ENCODE peak calls at places on chromosomes 5 and 9, in nine cellular contexts. P is A549, E is heart left ventricle, C is IMR-90, U is suprapubic skin, N is K562, I is body of pancreas, Y is NB4, H is stomach. Q is an unnamed sample.

GRCh38 chr9:2622361-2623045 is 916 bp downstream of the VLDLR start:
- DNase-seq in P (no peak), E (peak; percentile 43), C (peak; percentile 17), U (peak; percentile 79), N (no peak), I (peak; percentile 43), Y (peak; percentile 69), H (peak; percentile 32), Q (peak; percentile 47)

GRCh38 chr5:164553851-164554250 is 1048.4 kb downstream of the MAT2B start:
- DNase-seq in P (no peak), E (no peak), C (no peak), U (no peak), N (no peak), I (no peak), Y (no peak), H (no peak), Q (no peak)

GRCh38 chr5:139654875-139655491 is 6.8 kb downstream of the CXXC5 start:
- DNase-seq in P (no peak), E (peak; percentile 61), C (no peak), U (no peak), N (no peak), I (peak; percentile 65), Y (no peak), H (peak; percentile 66), Q (no peak)

GRCh38 chr5:60417500-60418181 is 282.3 kb downstream of the DEPDC1B start:
- DNase-seq in P (no peak), E (no peak), C (no peak), U (no peak), N (no peak), I (no peak), Y (no peak), H (no peak), Q (no peak)

GRCh38 chr5:177500685-177501522 is 3.5 kb upstream of the PDLIM7 start:
- DNase-seq in P (peak; percentile 83), E (peak; percentile 94), C (peak; percentile 85), U (peak; percentile 94), N (peak; percentile 69), I (peak; percentile 92), Y (peak; percentile 88), H (peak; percentile 93), Q (peak; percentile 90)

GRCh38 chr9:34999576-34999975 is 10.0 kb downstream of the DNAJB5 start:
- DNase-seq in P (no peak), E (no peak), C (no peak), U (no peak), N (no peak), I (no peak), Y (no peak), H (no peak), Q (no peak)

GRCh38 chr9:124574944-124575343 is 67.7 kb upstream of the NR5A1 start:
- DNase-seq in P (peak; percentile 20), E (no peak), C (peak; percentile 91), U (no peak), N (no peak), I (no peak), Y (no peak), H (no peak), Q (no peak)

GRCh38 chr5:38800515-38800914 is 45.3 kb upstream of the OSMR start:
- DNase-seq in P (no peak), E (peak; percentile 44), C (no peak), U (no peak), N (no peak), I (no peak), Y (no peak), H (no peak), Q (no peak)

DNA sequence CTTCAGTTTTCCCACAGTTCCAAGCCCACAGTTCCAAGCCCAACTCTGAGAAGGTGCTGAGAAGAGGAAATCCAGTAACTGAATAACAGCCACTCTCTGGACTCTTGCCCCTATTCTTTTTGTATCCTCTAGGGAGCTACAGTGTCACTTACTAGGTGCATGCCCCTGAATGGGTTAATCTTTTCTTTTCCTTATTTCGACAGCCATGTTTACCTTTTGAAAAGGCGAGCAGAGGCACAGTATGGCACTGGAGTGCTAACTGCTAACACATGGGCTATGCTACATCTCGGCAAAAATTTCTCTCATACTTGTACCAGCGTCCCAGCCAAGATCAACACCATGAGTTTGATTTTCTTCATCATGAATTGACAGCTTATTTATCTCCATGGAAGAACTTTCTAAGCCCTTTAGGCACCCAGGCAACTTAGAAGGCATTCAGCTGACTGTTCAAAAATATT is 222.6 kb downstream of the EBF1 start:
- DNase-seq in P (peak; percentile 16), E (no peak), C (no peak), U (no peak), N (no peak), I (no peak), Y (no peak), H (no peak), Q (no peak)
- TF ChIP-seq POLR2A in P (no peak), E (no peak), C (no peak), U (no peak), N (no peak), I (no peak), Y (no peak), H (no peak), Q (no peak)

DNA sequence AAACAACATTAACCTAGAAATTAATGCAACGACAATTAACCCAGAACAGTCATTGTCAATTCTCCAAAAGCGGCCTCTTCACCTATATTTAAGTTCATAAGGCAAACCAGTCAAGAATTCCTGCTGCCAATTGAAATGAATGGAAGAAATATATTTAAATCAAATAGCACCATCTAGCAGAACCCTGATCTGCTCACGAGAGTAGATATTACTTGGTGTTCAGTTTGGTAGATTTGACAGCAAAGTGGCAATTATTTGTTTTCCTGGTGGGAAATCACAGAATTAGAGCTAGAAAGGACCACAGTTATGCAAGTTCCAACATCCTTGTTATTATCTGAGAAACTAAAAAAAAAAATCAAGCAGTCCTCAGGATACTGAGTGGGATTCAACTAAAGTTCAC is 2.3 kb downstream of the SSBP2 start:
- DNase-seq in P (no peak), E (no peak), C (no peak), U (no peak), N (no peak), I (no peak), Y (no peak), H (no peak), Q (no peak)
- H3K4me3 ChIP-seq in P (no peak overlapping the region), E (peak overlapping the region; percentile 83), C (no peak overlapping the region), U (peak overlapping the region; percentile 97), N (no peak overlapping the region), I (no peak overlapping the region), Y (no peak overlapping the region), H (peak overlapping the region; percentile 97), Q (no peak overlapping the region)

GRCh38 chr5:14834062-14834461 is 37.5 kb downstream of the ANKH start:
- DNase-seq in P (no peak), E (no peak), C (no peak), U (no peak), N (no peak), I (no peak), Y (no peak), H (no peak), Q (no peak)

GRCh38 chr5:14838396-14839319 is 32.9 kb downstream of the ANKH start:
- DNase-seq in P (no peak), E (no peak), C (no peak), U (no peak), N (no peak), I (peak; percentile 70), Y (no peak), H (no peak), Q (no peak)

GRCh38 chr5:14830210-14831005 is 41.2 kb downstream of the ANKH start:
- DNase-seq in P (no peak), E (no peak), C (no peak), U (no peak), N (no peak), I (no peak), Y (no peak), H (no peak), Q (peak; percentile 82)

GRCh38 chr5:14831006-14831338 is 40.6 kb downstream of the ANKH start:
- DNase-seq in P (no peak), E (no peak), C (no peak), U (no peak), N (no peak), I (no peak), Y (no peak), H (no peak), Q (no peak)

DNA sequence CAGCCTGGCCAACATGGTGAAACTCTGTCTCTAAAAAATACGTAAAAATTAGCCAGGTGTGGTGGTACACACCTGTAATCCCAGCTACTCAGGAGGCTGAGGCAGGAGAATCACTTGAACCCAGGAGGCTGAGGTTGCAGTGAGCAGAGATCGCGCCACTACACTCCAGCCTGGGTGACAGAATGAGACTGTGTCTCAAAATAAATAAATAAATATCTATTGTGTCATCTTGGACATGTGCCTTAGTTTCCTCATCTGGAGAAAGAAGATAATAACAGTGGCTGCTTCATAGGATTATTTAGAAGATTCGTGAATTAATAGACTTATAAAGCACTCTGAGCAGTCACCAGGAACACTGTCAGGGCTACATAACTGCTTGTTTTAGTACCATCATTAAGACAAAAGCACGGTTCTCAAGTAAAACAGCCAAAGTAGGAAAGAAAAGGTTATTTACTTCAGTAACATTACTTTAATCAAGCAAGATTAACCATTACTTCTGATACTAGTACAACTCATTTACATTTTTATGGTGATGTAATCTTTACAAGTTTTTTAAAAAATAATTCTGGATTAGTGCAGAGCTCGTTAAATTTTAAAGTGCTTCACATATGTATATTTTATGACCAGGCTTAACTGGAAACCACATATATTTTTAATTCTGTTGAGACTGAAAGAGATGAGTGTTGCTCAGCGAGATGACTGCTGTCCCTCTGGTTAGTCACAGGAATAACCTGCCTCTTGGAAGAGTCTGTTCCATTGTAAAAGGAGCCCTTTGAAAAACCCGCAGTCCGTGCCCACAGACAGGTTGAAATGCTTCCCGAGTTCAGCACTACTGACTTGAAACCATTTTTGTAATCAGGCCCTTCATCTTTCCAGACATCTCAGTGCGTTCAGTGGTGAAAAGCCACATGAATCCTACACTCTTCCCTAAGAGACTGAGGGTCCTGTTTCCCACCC is 36.7 kb downstream of the ANKH start:
- DNase-seq in P (no peak), E (no peak), C (no peak), U (no peak), N (no peak), I (no peak), Y (no peak), H (no peak), Q (no peak)
- TF ChIP-seq POLR2A in P (no peak), E (no peak), C (no peak), U (no peak), N (no peak), I (no peak), Y (no peak), H (no peak), Q (no peak)

GRCh38 chr5:31193591-31194457 is at the start of gene CDH6:
- DNase-seq in P (peak; percentile 19), E (peak; percentile 32), C (peak; percentile 75), U (no peak), N (no peak), I (peak; percentile 21), Y (no peak), H (no peak), Q (peak; percentile 48)

GRCh38 chr5:31194458-31194808 is 947 bp downstream of the CDH6 start:
- DNase-seq in P (peak; percentile 2), E (no peak), C (peak; percentile 33), U (no peak), N (no peak), I (no peak), Y (no peak), H (no peak), Q (no peak)

GRCh38 chr5:31196309-31196708 is 2.8 kb downstream of the CDH6 start:
- DNase-seq in P (peak; percentile 20), E (no peak), C (peak; percentile 66), U (no peak), N (no peak), I (no peak), Y (peak; percentile 10), H (no peak), Q (no peak)

GRCh38 chr5:31193026-31193425 is 460 bp upstream of the CDH6 start:
- DNase-seq in P (no peak), E (no peak), C (no peak), U (no peak), N (no peak), I (no peak), Y (no peak), H (no peak), Q (no peak)

GRCh38 chr5:31194892-31195291 is 1.4 kb downstream of the CDH6 start:
- DNase-seq in P (no peak), E (no peak), C (peak; percentile 27), U (no peak), N (no peak), I (no peak), Y (no peak), H (no peak), Q (no peak)
- H3K4me3 ChIP-seq in P (peak overlapping the region; percentile 47), E (peak overlapping the region; percentile 54), C (peak overlapping the region; percentile 88), U (peak overlapping the region; percentile 48), N (no peak overlapping the region), I (no peak overlapping the region), Y (no peak overlapping the region), H (peak overlapping the region; percentile 54), Q (peak overlapping the region; percentile 41)

Q was measured in right lobe of liver.